ENCODE peak calls at places on chromosomes 7 and 10, in six cellular contexts. Z, F, X, A, K and L are unnamed samples.

GRCh38 chr7:47803846-47804245 is 144.4 kb downstream of the PKD1L1 start:
- DNase-seq in Z (no peak), F (no peak), X (no peak), A (no peak), K (no peak), L (no peak)

GRCh38 chr7:158847451-158847866 is 8.9 kb upstream of the DYNC2I1 start:
- DNase-seq in Z (no peak), F (no peak), X (no peak), A (peak; percentile 56), K (no peak), L (no peak)

GRCh38 chr7:157000047-157000726 is 10.3 kb downstream of the MNX1 start:
- DNase-seq in Z (no peak), F (no peak), X (no peak), A (no peak), K (peak; percentile 51), L (no peak)

GRCh38 chr10:60974463-60975149 is 30.6 kb upstream of the RHOBTB1 start:
- DNase-seq in Z (no peak), F (no peak), X (no peak), A (no peak), K (no peak), L (no peak)

GRCh38 chr7:81812514-81813472 is 42.9 kb upstream of the HGF start:
- DNase-seq in Z (no peak), F (no peak), X (no peak), A (no peak), K (no peak), L (no peak)

GRCh38 chr7:18109762-18110161 is 82.1 kb upstream of the PRPS1L1 start:
- DNase-seq in Z (no peak), F (no peak), X (no peak), A (peak; percentile 47), K (no peak), L (no peak)

GRCh38 chr10:117443677-117444022 is 68.4 kb upstream of the PDZD8 start:
- DNase-seq in Z (no peak), F (no peak), X (no peak), A (no peak), K (no peak), L (no peak)

GRCh38 chr7:107090452-107090851 is 45.9 kb downstream of the PRKAR2B start:
- DNase-seq in Z (no peak), F (no peak), X (no peak), A (no peak), K (no peak), L (no peak)

GRCh38 chr10:130027716-130028464 is 63.8 kb upstream of the EBF3 start:
- DNase-seq in Z (no peak), F (no peak), X (no peak), A (peak; percentile 23), K (no peak), L (no peak)

GRCh38 chr7:80858141-80858903 is 60.5 kb downstream of the SEMA3C start:
- DNase-seq in Z (no peak), F (no peak), X (no peak), A (no peak), K (no peak), L (no peak)

GRCh38 chr7:107723255-107723654 is 20.7 kb upstream of the CBLL1 start:
- DNase-seq in Z (no peak), F (no peak), X (no peak), A (no peak), K (no peak), L (no peak)

GRCh38 chr7:113071465-113071864 is 15.2 kb downstream of the GPR85 start:
- DNase-seq in Z (no peak), F (no peak), X (no peak), A (peak; percentile 38), K (no peak), L (no peak)

GRCh38 chr7:47104206-47104549 is 477.7 kb downstream of the TNS3 start:
- DNase-seq in Z (no peak), F (no peak), X (no peak), A (no peak), K (no peak), L (no peak)

GRCh38 chr10:14414901-14415300 is 84.2 kb upstream of the FRMD4A start:
- DNase-seq in Z (no peak), F (no peak), X (no peak), A (peak; percentile 43), K (no peak), L (no peak)

GRCh38 chr7:101172854-101173751 is 7.0 kb downstream of the NAT16 start:
- DNase-seq in Z (no peak), F (no peak), X (peak; percentile 70), A (peak; percentile 58), K (peak; percentile 85), L (no peak)

GRCh38 chr10:96548589-96548988 is 34.9 kb upstream of the TLL2 start:
- DNase-seq in Z (no peak), F (no peak), X (peak; percentile 27), A (no peak), K (peak; percentile 43), L (no peak)

GRCh38 chr10:112874982-112875381 is 75.1 kb upstream of the TCF7L2 start:
- DNase-seq in Z (no peak), F (no peak), X (no peak), A (no peak), K (no peak), L (no peak)

GRCh38 chr10:102347236-102347828 is 48.2 kb upstream of the NFKB2 start:
- DNase-seq in Z (no peak), F (no peak), X (peak; percentile 50), A (peak; percentile 57), K (peak; percentile 63), L (peak; percentile 67)

GRCh38 chr7:50690541-50691011 is 92.1 kb downstream of the GRB10 start:
- DNase-seq in Z (no peak), F (no peak), X (no peak), A (no peak), K (no peak), L (peak; percentile 54)

GRCh38 chr10:120423350-120424197 is 33.5 kb upstream of the PLPP4 start:
- DNase-seq in Z (no peak), F (no peak), X (no peak), A (peak; percentile 70), K (peak; percentile 53), L (peak; percentile 71)

GRCh38 chr7:53697913-53698312 is 662.5 kb downstream of the POM121L12 start:
- DNase-seq in Z (no peak), F (no peak), X (no peak), A (no peak), K (no peak), L (no peak)

GRCh38 chr7:70728873-70729552 is 402.9 kb upstream of the GALNT17 start:
- DNase-seq in Z (no peak), F (no peak), X (no peak), A (peak; percentile 71), K (no peak), L (peak; percentile 59)

GRCh38 chr10:79407811-79408795 is 37.3 kb downstream of the ZCCHC24 start:
- DNase-seq in Z (no peak), F (peak; percentile 49), X (peak; percentile 65), A (peak; percentile 94), K (peak; percentile 66), L (peak; percentile 13)

GRCh38 chr10:5679606-5680005 is 5.0 kb upstream of the TASOR2 start:
- DNase-seq in Z (no peak), F (no peak), X (no peak), A (peak; percentile 46), K (no peak), L (no peak)
- TF ChIP-seq CTCF in Z (no peak), F (no peak), X (no peak), A (peak; percentile 18), K (no peak), L (no peak)

DNA sequence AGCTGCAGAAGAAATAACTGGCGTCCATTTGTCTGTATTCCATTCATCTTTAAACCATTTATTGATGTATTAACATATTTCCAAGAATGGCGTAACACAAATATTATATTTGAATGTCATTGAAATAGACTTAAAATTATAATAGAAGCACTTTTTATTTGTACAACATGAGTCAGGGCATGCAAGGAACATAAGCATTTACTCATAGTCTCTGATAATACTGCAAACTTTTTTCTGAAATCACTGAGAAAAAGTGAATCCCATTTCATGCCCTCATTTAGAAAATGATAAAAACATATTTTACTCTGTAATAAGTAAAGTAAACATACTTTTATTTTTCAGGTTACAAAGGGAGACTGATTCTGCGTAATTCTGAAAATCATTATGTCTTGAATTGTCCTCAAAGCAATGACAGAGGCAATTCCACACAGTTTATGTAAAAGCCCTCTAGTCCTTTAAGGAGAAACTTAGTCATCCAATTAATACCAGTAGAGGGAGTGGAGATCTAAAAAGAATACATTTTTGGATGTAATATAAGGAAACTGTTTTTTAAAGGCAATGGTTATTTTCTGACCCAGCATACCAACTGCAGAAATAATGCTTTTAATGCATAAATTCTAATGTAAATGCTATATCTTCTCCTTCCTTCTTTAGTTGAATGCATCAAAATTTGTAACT is 58.1 kb downstream of the AGMO start:
- DNase-seq in Z (no peak), F (no peak), X (no peak), A (peak; percentile 51), K (no peak), L (no peak)
- TF ChIP-seq CTCF in Z (no peak), F (no peak), X (no peak), A (peak; percentile 30), K (no peak), L (no peak)

DNA sequence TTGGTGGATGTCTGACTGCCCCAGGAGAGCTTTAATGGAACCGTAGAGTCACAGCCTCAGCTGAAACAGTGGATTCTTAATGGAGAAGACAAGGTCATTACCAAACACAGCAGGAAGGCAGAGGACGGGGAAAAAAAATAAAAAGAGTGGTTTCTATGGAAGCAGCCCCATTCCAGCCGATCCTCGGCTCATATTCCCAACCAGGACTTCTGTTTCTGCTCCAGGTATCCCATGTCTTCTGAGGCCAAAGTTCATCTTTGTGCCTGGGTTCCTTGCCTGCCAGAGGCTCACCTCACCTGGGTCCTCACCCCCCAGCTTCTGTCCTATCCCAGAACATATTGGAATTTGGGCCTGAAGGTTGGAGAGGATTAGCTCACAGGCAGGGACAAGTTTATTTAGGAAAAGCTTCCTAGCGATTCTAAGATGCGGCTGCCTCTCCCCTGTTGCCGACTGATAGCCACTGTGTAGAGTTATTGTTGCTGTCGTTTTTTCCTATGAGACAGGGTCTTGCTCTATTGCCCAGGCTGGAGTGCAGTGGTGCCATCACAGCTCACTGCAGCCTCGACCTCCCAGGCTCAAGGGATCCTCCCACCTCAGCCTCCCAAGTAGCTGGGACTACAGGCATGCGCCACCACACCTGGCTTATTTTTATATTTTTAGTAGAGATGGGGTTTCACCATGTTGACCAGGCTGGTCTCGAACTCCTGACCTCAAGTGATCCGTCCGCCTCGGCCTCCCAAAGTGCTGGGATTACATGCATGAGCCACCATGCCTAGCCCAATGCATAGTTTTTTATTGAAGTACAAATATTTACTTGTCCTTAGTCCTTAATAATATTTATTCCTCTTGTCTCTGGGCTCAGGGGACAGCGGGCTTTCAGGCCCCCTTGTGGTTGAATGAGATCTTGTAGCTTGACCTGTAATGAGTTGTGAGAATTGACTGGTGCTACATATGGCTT is 15.4 kb downstream of the CCL26 start:
- DNase-seq in Z (no peak), F (no peak), X (no peak), A (peak; percentile 58), K (peak; percentile 42), L (peak; percentile 22)
- TF ChIP-seq CTCF in Z (no peak), F (no peak), X (no peak), A (peak; percentile 53), K (peak; percentile 35), L (peak; percentile 56)

GRCh38 chr7:42017356-42017986 is 219.5 kb downstream of the GLI3 start:
- DNase-seq in Z (no peak), F (no peak), X (no peak), A (no peak), K (no peak), L (no peak)

GRCh38 chr7:42025635-42026375 is 211.2 kb downstream of the GLI3 start:
- DNase-seq in Z (no peak), F (no peak), X (no peak), A (no peak), K (no peak), L (no peak)

GRCh38 chr7:42020067-42020466 is 216.9 kb downstream of the GLI3 start:
- DNase-seq in Z (no peak), F (no peak), X (no peak), A (no peak), K (no peak), L (no peak)

GRCh38 chr7:42027521-42027920 is 209.5 kb downstream of the GLI3 start:
- DNase-seq in Z (no peak), F (no peak), X (no peak), A (no peak), K (no peak), L (no peak)

GRCh38 chr7:42023216-42023724 is 213.7 kb downstream of the GLI3 start:
- DNase-seq in Z (no peak), F (no peak), X (no peak), A (no peak), K (no peak), L (no peak)
- TF ChIP-seq CTCF in Z (no peak), F (no peak), X (no peak), A (no peak), K (no peak), L (no peak)